ENCODE peak calls at places on chromosomes 4 and X, in eight cellular contexts. One of them, this sample, is unnamed.

GRCh38 chr4:186642530-186642929 is 81.1 kb downstream of the FAT1 start:
- DNase-seq in fibroblast of lung: no peak
- DNase-seq in GM23338: no peak
- DNase-seq in heart right ventricle: no peak
- DNase-seq in transverse colon: no peak
- DNase-seq in CD8-positive, alpha-beta T cell: no peak
- DNase-seq in fibroblast of mammary gland: no peak
- DNase-seq in RWPE2: no peak
- DNase-seq in this sample: no peak

GRCh38 chr4:43680416-43680815 is 768.2 kb downstream of the KCTD8 start:
- DNase-seq in fibroblast of lung: no peak
- DNase-seq in GM23338: peak
- DNase-seq in heart right ventricle: no peak
- DNase-seq in transverse colon: no peak
- DNase-seq in CD8-positive, alpha-beta T cell: no peak
- DNase-seq in fibroblast of mammary gland: no peak
- DNase-seq in RWPE2: no peak
- DNase-seq in this sample: no peak

GRCh38 chrX:22148565-22148964 is 116.4 kb downstream of the PHEX start:
- DNase-seq in fibroblast of lung: no peak
- DNase-seq in GM23338: no peak
- DNase-seq in heart right ventricle: no peak
- DNase-seq in transverse colon: no peak
- DNase-seq in CD8-positive, alpha-beta T cell: no peak
- DNase-seq in fibroblast of mammary gland: no peak
- DNase-seq in RWPE2: no peak
- DNase-seq in this sample: no peak

GRCh38 chr4:27662426-27662825 is 801.8 kb downstream of the STIM2 start:
- DNase-seq in fibroblast of lung: no peak
- DNase-seq in GM23338: peak
- DNase-seq in heart right ventricle: no peak
- DNase-seq in transverse colon: no peak
- DNase-seq in CD8-positive, alpha-beta T cell: no peak
- DNase-seq in fibroblast of mammary gland: no peak
- DNase-seq in RWPE2: no peak
- DNase-seq in this sample: no peak

GRCh38 chr4:11424000-11424399 is 4.7 kb downstream of the HS3ST1 start:
- DNase-seq in fibroblast of lung: peak
- DNase-seq in GM23338: peak
- DNase-seq in heart right ventricle: no peak
- DNase-seq in transverse colon: no peak
- DNase-seq in CD8-positive, alpha-beta T cell: no peak
- DNase-seq in fibroblast of mammary gland: no peak
- DNase-seq in RWPE2: peak
- DNase-seq in this sample: peak

GRCh38 chr4:97656034-97656720 is 487.1 kb downstream of the STPG2 start:
- DNase-seq in fibroblast of lung: peak
- DNase-seq in GM23338: no peak
- DNase-seq in heart right ventricle: no peak
- DNase-seq in transverse colon: no peak
- DNase-seq in CD8-positive, alpha-beta T cell: no peak
- DNase-seq in fibroblast of mammary gland: peak
- DNase-seq in RWPE2: no peak
- DNase-seq in this sample: peak

GRCh38 chr4:27568952-27569319 is 708.3 kb downstream of the STIM2 start:
- DNase-seq in fibroblast of lung: no peak
- DNase-seq in GM23338: no peak
- DNase-seq in heart right ventricle: no peak
- DNase-seq in transverse colon: no peak
- DNase-seq in CD8-positive, alpha-beta T cell: no peak
- DNase-seq in fibroblast of mammary gland: no peak
- DNase-seq in RWPE2: no peak
- DNase-seq in this sample: no peak

GRCh38 chrX:133989491-133989890 is 4.1 kb upstream of the GPC3 start:
- DNase-seq in fibroblast of lung: no peak
- DNase-seq in GM23338: no peak
- DNase-seq in heart right ventricle: no peak
- DNase-seq in transverse colon: no peak
- DNase-seq in CD8-positive, alpha-beta T cell: no peak
- DNase-seq in fibroblast of mammary gland: no peak
- DNase-seq in RWPE2: no peak
- DNase-seq in this sample: no peak

GRCh38 chr4:139522457-139522856 is 33.6 kb downstream of the SETD7 start:
- DNase-seq in fibroblast of lung: no peak
- DNase-seq in GM23338: peak
- DNase-seq in heart right ventricle: no peak
- DNase-seq in transverse colon: no peak
- DNase-seq in CD8-positive, alpha-beta T cell: no peak
- DNase-seq in fibroblast of mammary gland: no peak
- DNase-seq in RWPE2: no peak
- DNase-seq in this sample: no peak

GRCh38 chr4:143352052-143352451 is 15.4 kb downstream of the GAB1 start:
- DNase-seq in fibroblast of lung: peak
- DNase-seq in GM23338: no peak
- DNase-seq in heart right ventricle: no peak
- DNase-seq in transverse colon: peak
- DNase-seq in CD8-positive, alpha-beta T cell: no peak
- DNase-seq in fibroblast of mammary gland: peak
- DNase-seq in RWPE2: no peak
- DNase-seq in this sample: no peak

GRCh38 chr4:7638984-7639789 is 204.5 kb upstream of the PSAPL1 start:
- DNase-seq in fibroblast of lung: no peak
- DNase-seq in GM23338: no peak
- DNase-seq in heart right ventricle: no peak
- DNase-seq in transverse colon: no peak
- DNase-seq in CD8-positive, alpha-beta T cell: no peak
- DNase-seq in fibroblast of mammary gland: no peak
- DNase-seq in RWPE2: peak
- DNase-seq in this sample: no peak

GRCh38 chrX:8748855-8749254 is 16.9 kb upstream of the ANOS1 start:
- DNase-seq in fibroblast of lung: peak
- DNase-seq in GM23338: peak
- DNase-seq in heart right ventricle: no peak
- DNase-seq in transverse colon: no peak
- DNase-seq in CD8-positive, alpha-beta T cell: no peak
- DNase-seq in fibroblast of mammary gland: peak
- DNase-seq in RWPE2: no peak
- DNase-seq in this sample: peak
- TF ChIP-seq CTCF in fibroblast of lung: peak
- TF ChIP-seq CTCF in GM23338: peak
- TF ChIP-seq CTCF in heart right ventricle: peak
- TF ChIP-seq CTCF in transverse colon: peak
- TF ChIP-seq CTCF in CD8-positive, alpha-beta T cell: peak
- TF ChIP-seq CTCF in fibroblast of mammary gland: peak
- TF ChIP-seq CTCF in RWPE2: peak
- TF ChIP-seq CTCF in this sample: peak

DNA sequence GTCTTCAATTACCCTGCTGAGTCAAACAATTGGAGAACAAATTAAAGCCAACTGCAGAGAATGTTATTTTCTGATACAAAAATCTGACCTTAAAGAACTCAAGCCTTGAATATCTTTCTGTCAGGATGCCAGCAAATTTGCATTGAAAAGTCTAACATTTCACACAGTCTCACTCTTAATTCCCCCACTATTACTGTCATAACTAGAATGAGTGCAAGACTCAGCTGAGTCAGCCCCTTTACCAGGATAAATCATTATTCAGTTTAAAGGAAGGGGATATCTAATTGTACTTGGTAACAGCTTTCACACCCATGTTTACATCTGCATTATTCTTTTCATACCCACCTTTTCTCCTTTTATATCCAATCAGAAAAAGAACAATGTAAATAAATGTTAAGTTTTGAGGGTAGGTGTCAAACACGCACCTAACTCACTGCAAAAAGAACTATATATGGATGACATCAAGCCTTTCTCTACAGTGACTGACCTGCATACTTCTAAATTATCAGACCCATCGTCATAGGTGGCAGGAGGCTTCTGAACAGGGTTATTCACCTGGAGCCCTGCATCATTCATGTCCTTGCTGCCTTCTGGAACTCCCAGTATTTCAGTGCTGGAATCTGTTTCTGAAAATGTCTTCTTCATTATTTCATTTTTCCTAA is 117.4 kb downstream of the TMA16 start:
- DNase-seq in fibroblast of lung: no peak
- DNase-seq in GM23338: no peak
- DNase-seq in heart right ventricle: no peak
- DNase-seq in transverse colon: no peak
- DNase-seq in CD8-positive, alpha-beta T cell: no peak
- DNase-seq in fibroblast of mammary gland: no peak
- DNase-seq in RWPE2: no peak
- DNase-seq in this sample: no peak
- H3K4me3 ChIP-seq in fibroblast of lung: no peak
- H3K4me3 ChIP-seq in GM23338: no peak
- H3K4me3 ChIP-seq in heart right ventricle: peak
- H3K4me3 ChIP-seq in transverse colon: peak
- H3K4me3 ChIP-seq in CD8-positive, alpha-beta T cell: no peak
- H3K4me3 ChIP-seq in fibroblast of mammary gland: no peak
- H3K4me3 ChIP-seq in RWPE2: no peak
- H3K4me3 ChIP-seq in this sample: no peak

GRCh38 chrX:106220177-106220576 is 52.1 kb downstream of the PWWP3B start:
- DNase-seq in fibroblast of lung: no peak
- DNase-seq in GM23338: peak
- DNase-seq in heart right ventricle: no peak
- DNase-seq in transverse colon: no peak
- DNase-seq in CD8-positive, alpha-beta T cell: no peak
- DNase-seq in fibroblast of mammary gland: no peak
- DNase-seq in RWPE2: no peak
- DNase-seq in this sample: peak
- TF ChIP-seq CTCF in fibroblast of lung: no peak
- TF ChIP-seq CTCF in GM23338: peak
- TF ChIP-seq CTCF in heart right ventricle: no peak
- TF ChIP-seq CTCF in transverse colon: no peak
- TF ChIP-seq CTCF in CD8-positive, alpha-beta T cell: no peak
- TF ChIP-seq CTCF in fibroblast of mammary gland: peak
- TF ChIP-seq CTCF in RWPE2: peak
- TF ChIP-seq CTCF in this sample: no peak

DNA sequence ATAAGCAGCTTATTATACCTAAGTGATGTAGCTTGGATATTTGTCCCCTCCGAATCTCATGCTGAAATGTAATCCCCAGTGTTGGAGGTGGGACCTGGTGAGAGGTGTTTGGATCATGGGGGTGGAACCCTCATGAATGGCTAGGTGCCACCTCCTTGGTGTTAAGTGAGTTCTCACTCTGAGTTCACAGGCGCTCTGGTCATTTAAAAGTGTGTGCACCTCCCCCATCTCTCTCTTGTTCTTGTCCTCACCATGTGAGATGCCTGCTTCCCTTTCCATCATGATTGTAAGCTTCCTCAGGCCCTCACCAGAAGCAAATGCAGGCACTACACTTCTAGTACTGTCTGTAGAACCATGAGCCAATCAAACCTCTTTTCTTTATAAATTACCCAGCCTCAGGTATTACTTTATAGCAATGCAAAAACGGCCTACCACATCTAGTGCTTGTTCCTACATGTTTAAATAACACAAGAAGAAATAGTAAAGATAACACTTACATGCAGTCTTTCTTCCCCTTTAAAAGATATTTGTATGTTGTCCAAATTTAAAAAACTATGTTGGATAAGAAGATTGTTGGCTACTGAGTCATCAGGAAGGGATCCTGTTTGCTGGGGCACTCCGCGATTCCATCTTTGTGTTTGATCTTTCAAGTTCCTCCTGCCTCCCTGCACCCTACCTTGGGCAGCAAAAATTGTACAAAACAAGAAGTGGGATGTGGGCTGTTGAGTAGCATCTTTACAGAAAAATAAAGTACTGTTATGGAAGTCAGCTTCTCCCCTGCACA is 29.7 kb downstream of the PPP1R2C start:
- DNase-seq in fibroblast of lung: peak
- DNase-seq in GM23338: no peak
- DNase-seq in heart right ventricle: no peak
- DNase-seq in transverse colon: no peak
- DNase-seq in CD8-positive, alpha-beta T cell: no peak
- DNase-seq in fibroblast of mammary gland: peak
- DNase-seq in RWPE2: no peak
- DNase-seq in this sample: peak
- H3K4me3 ChIP-seq in fibroblast of lung: no peak
- H3K4me3 ChIP-seq in GM23338: no peak
- H3K4me3 ChIP-seq in heart right ventricle: no peak
- H3K4me3 ChIP-seq in transverse colon: no peak
- H3K4me3 ChIP-seq in CD8-positive, alpha-beta T cell: no peak
- H3K4me3 ChIP-seq in fibroblast of mammary gland: no peak
- H3K4me3 ChIP-seq in RWPE2: no peak
- H3K4me3 ChIP-seq in this sample: no peak

DNA sequence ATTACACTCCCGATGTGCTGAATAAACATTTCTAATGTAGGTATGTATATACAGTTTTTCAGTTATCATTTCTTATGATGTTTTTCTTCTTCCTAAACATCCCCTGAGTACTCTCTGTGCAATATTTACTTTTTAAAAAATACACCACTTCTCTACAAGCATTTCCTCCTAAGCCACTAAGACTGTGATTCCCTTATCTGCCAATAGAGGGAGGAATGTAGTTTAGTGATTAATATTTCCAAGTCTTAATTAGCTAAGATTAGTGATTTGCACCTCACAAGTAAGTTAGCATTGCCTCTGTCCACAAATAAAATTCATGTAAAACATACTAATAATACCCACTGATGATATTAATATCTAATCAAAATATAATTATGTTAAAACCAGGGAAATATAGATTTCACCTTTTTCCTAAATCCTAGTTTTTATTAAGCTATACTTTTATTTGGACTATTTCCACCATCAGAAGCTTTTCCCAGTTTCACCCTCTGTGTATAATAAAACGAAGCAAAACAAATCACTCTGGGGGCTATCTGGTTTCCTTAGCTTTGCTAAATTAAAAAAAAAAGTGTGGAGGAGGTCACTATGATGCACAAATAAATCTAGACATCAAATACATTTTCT is 909.1 kb downstream of the FAT4 start:
- DNase-seq in fibroblast of lung: peak
- DNase-seq in GM23338: peak
- DNase-seq in heart right ventricle: no peak
- DNase-seq in transverse colon: no peak
- DNase-seq in CD8-positive, alpha-beta T cell: no peak
- DNase-seq in fibroblast of mammary gland: peak
- DNase-seq in RWPE2: no peak
- DNase-seq in this sample: peak
- TF ChIP-seq CTCF in fibroblast of lung: peak
- TF ChIP-seq CTCF in GM23338: peak
- TF ChIP-seq CTCF in heart right ventricle: peak
- TF ChIP-seq CTCF in transverse colon: peak
- TF ChIP-seq CTCF in CD8-positive, alpha-beta T cell: no peak
- TF ChIP-seq CTCF in fibroblast of mammary gland: peak
- TF ChIP-seq CTCF in RWPE2: peak
- TF ChIP-seq CTCF in this sample: peak

This sample was measured in foreskin fibroblast.